ENCODE peak calls at places on chromosomes 4 and X, in ten cellular contexts. O is NCI-H2081; K is Caki2; N is C1 segment of cervical spinal cord; X is body of pancreas; D is lung; I is NCI-H1105; C is right lobe of liver; E is activated CD8-positive, alpha-beta memory T cell treated with anti-CD3 and anti-CD28 coated beads for 48 hours; M is NCI-H345. S is an unnamed sample.
A peak's percentile ranks its signal among the peaks of the same experiment; 100 is the strongest.

GRCh38 chrX:53456254-53456653 is 22.1 kb upstream of the HSD17B10 start:
- DNase-seq in O (no peak), X (no peak), E (no peak), M (no peak), D (no peak), K (peak; percentile 24), N (no peak), C (no peak), I (no peak), S (no peak)

GRCh38 chrX:134244043-134244442 is 7.1 kb downstream of the CCDC160 start:
- DNase-seq in O (no peak), D (no peak), M (no peak), E (no peak), K (no peak), N (no peak), I (no peak), C (no peak), X (no peak), S (no peak)

GRCh38 chrX:119790977-119791436 is 423 bp downstream of the RPL39 start:
- DNase-seq in N (no peak), M (peak; percentile 31), C (peak; percentile 44), D (peak; percentile 37), O (peak; percentile 48), I (peak; percentile 11), K (no peak), E (no peak), X (peak; percentile 35), S (peak; percentile 49)

GRCh38 chrX:154378059-154378798 is 866 bp upstream of the EMD start:
- DNase-seq in I (peak; percentile 53), N (no peak), X (peak; percentile 73), O (no peak), C (peak; percentile 98), M (peak; percentile 55), D (peak; percentile 68), E (no peak), K (no peak), S (no peak)

GRCh38 chr4:7422098-7422897 is 12.4 kb downstream of the PSAPL1 start:
- DNase-seq in E (no peak), N (no peak), M (no peak), C (peak; percentile 33), K (no peak), O (no peak), X (no peak), D (no peak), I (no peak), S (no peak)

GRCh38 chrX:69046996-69047490 is 118.2 kb downstream of the PJA1 start:
- DNase-seq in M (no peak), X (no peak), C (no peak), O (no peak), K (no peak), N (no peak), E (no peak), D (peak; percentile 17), I (no peak), S (no peak)

GRCh38 chrX:43557792-43558191 is 98.3 kb upstream of the MAOA start:
- DNase-seq in I (peak; percentile 43), O (peak; percentile 75), M (peak; percentile 49), N (no peak), C (peak; percentile 47), D (peak; percentile 53), E (peak; percentile 4), K (peak; percentile 31), X (peak; percentile 79), S (peak; percentile 45)

GRCh38 chr4:141133146-141134006 is at the start of gene RNF150:
- DNase-seq in D (peak; percentile 65), O (peak; percentile 84), K (peak; percentile 83), I (peak; percentile 81), C (peak; percentile 66), M (peak; percentile 84), X (peak; percentile 82), E (peak; percentile 20), N (peak; percentile 30), S (peak; percentile 88)

GRCh38 chrX:1582686-1583437 is 8.5 kb upstream of the AKAP17A start:
- DNase-seq in C (peak; percentile 31), O (no peak), D (peak; percentile 14), E (peak; percentile 29), K (peak; percentile 51), I (no peak), N (no peak), M (peak; percentile 32), X (no peak), S (no peak)

GRCh38 chrX:149699761-149700160 is 12.1 kb upstream of the MAGEA11 start:
- DNase-seq in O (no peak), K (no peak), M (no peak), X (no peak), I (no peak), E (no peak), D (no peak), N (no peak), C (no peak), S (no peak)

GRCh38 chr4:137608085-137608484 is 75.8 kb upstream of the PCDH18 start:
- DNase-seq in D (no peak), K (no peak), E (no peak), O (no peak), C (no peak), I (no peak), M (no peak), X (no peak), N (no peak), S (no peak)

GRCh38 chrX:40152173-40152705 is 54.5 kb upstream of the BCOR start:
- DNase-seq in I (peak; percentile 29), M (peak; percentile 53), N (no peak), C (peak; percentile 69), D (no peak), X (no peak), E (no peak), O (peak; percentile 50), K (no peak), S (peak; percentile 42)

GRCh38 chrX:118745570-118745969 is 18.2 kb downstream of the IL13RA1 start:
- DNase-seq in K (no peak), C (no peak), D (no peak), M (no peak), N (no peak), I (no peak), E (no peak), O (no peak), X (no peak), S (no peak)

GRCh38 chrX:53440631-53441517 is 6.7 kb upstream of the HSD17B10 start:
- DNase-seq in X (peak; percentile 50), C (peak; percentile 70), M (peak; percentile 52), K (peak; percentile 19), N (no peak), I (no peak), O (no peak), D (peak; percentile 70), E (no peak), S (no peak)

GRCh38 chr4:55554453-55555030 is 7.8 kb upstream of the CLOCK start:
- DNase-seq in M (no peak), C (no peak), E (no peak), D (no peak), X (no peak), O (no peak), I (no peak), K (peak; percentile 29), N (no peak), S (no peak)